ENCODE peak calls at places on chromosomes 7 and 10, in six cellular contexts. M, S, R, L, T and C are unnamed samples.

GRCh38 chr10:98892523-98892922 is 343.1 kb downstream of the HPSE2 start:
- DNase-seq in S (no peak), L (no peak), R (no peak), M (no peak), T (no peak), C (no peak)

GRCh38 chr7:83648464-83649241 is at the start of gene SEMA3E:
- DNase-seq in R (peak), T (no peak), S (peak), M (peak), L (no peak), C (peak)

GRCh38 chr10:13997650-13998049 is 333.1 kb downstream of the FRMD4A start:
- DNase-seq in R (no peak), M (no peak), L (no peak), T (no peak), S (no peak), C (no peak)

GRCh38 chr10:54559498-54559897 is 241.5 kb downstream of the PCDH15 start:
- DNase-seq in T (no peak), S (no peak), R (no peak), M (no peak), L (no peak), C (no peak)

GRCh38 chr10:29470355-29470705 is 164.4 kb downstream of the SVIL start:
- DNase-seq in R (peak), M (no peak), L (no peak), T (no peak), S (no peak), C (peak)

GRCh38 chr7:151008143-151008510 is 16.2 kb downstream of the ATG9B start:
- DNase-seq in S (no peak), R (no peak), M (peak), T (no peak), L (no peak), C (no peak)

GRCh38 chr10:105844653-105845052 is 1203.6 kb downstream of the SORCS3 start:
- DNase-seq in L (no peak), T (no peak), R (no peak), M (no peak), S (no peak), C (no peak)

GRCh38 chr7:19294629-19295028 is 149.4 kb upstream of the FERD3L start:
- DNase-seq in M (no peak), R (no peak), L (no peak), T (no peak), S (peak), C (no peak)

GRCh38 chr10:13117842-13118783 is 18.1 kb downstream of the OPTN start:
- DNase-seq in S (no peak), L (no peak), T (no peak), M (no peak), R (no peak), C (no peak)

GRCh38 chr10:61821153-61821552 is 80.3 kb upstream of the ARID5B start:
- DNase-seq in S (no peak), T (no peak), M (no peak), L (no peak), R (no peak), C (no peak)

GRCh38 chr10:82882722-82883121 is 1007.7 kb downstream of the NRG3 start:
- DNase-seq in L (no peak), M (no peak), S (no peak), T (no peak), R (no peak), C (no peak)

GRCh38 chr7:144936314-144936713 is 100.5 kb upstream of the TPK1 start:
- DNase-seq in L (no peak), R (no peak), T (no peak), S (no peak), M (no peak), C (no peak)

GRCh38 chr7:11492307-11492706 is 339.7 kb downstream of the THSD7A start:
- DNase-seq in T (no peak), M (no peak), L (no peak), S (no peak), R (no peak), C (no peak)

GRCh38 chr10:110525349-110526260 is 27.9 kb downstream of the DUSP5 start:
- DNase-seq in S (peak), L (no peak), R (no peak), T (no peak), M (no peak), C (no peak)

GRCh38 chr7:47905071-47905920 is 43.0 kb downstream of the PKD1L1 start:
- DNase-seq in L (no peak), T (no peak), S (peak), M (no peak), R (no peak), C (no peak)

GRCh38 chr10:97481071-97481470 is 17.2 kb downstream of the MMS19 start:
- DNase-seq in M (no peak), S (no peak), R (no peak), L (no peak), T (no peak), C (no peak)

GRCh38 chr10:118501637-118502440 is 93.6 kb downstream of the PRLHR start:
- DNase-seq in M (no peak), L (no peak), T (no peak), S (peak), R (no peak), C (no peak)

GRCh38 chr10:114709966-114710365 is 51.9 kb upstream of the ABLIM1 start:
- DNase-seq in T (no peak), S (peak), L (no peak), R (no peak), M (no peak), C (no peak)

GRCh38 chr10:115720121-115720520 is 552.9 kb downstream of the GFRA1 start:
- DNase-seq in R (no peak), L (no peak), S (no peak), T (no peak), M (no peak), C (no peak)

GRCh38 chr10:123287594-123288247 is 133.5 kb downstream of the BUB3 start:
- DNase-seq in R (no peak), T (no peak), L (no peak), S (no peak), M (no peak), C (no peak)

GRCh38 chr10:21495002-21495685 is 30.3 kb downstream of the SKIDA1 start:
- DNase-seq in T (no peak), L (no peak), M (peak), R (no peak), S (no peak), C (no peak)

GRCh38 chr7:81499262-81500116 is 270.4 kb downstream of the HGF start:
- DNase-seq in L (no peak), R (no peak), S (peak), M (no peak), T (no peak), C (no peak)

GRCh38 chr10:126302831-126303230 is 85.4 kb downstream of the ADAM12 start:
- DNase-seq in T (no peak), R (no peak), M (no peak), L (no peak), S (no peak), C (no peak)

GRCh38 chr10:37067576-37067975 is 57.8 kb upstream of the ANKRD30A start:
- DNase-seq in T (no peak), R (no peak), M (no peak), L (no peak), S (no peak), C (no peak)

GRCh38 chr7:43585521-43585920 is 2.6 kb downstream of the STK17A start:
- DNase-seq in L (no peak), M (no peak), S (peak), T (no peak), R (no peak), C (no peak)

GRCh38 chr10:132886211-132887099 is 55.9 kb downstream of the CFAP46 start:
- DNase-seq in L (peak), S (no peak), M (no peak), T (peak), R (peak), C (no peak)

GRCh38 chr7:154503962-154504550 is 451.9 kb downstream of the DPP6 start:
- DNase-seq in T (no peak), M (no peak), L (no peak), R (no peak), S (peak), C (no peak)

GRCh38 chr7:44072364-44073231 is 7.2 kb upstream of the PGAM2 start:
- DNase-seq in M (peak), S (peak), T (peak), L (peak), R (peak), C (peak)

GRCh38 chr7:130822642-130823041 is 88.6 kb upstream of the KLF14 start:
- DNase-seq in T (no peak), R (no peak), S (peak), L (no peak), M (no peak), C (no peak)

GRCh38 chr10:74932648-74933047 is 106.2 kb downstream of the KAT6B start:
- DNase-seq in M (no peak), L (no peak), S (peak), T (no peak), R (no peak), C (no peak)

DNA sequence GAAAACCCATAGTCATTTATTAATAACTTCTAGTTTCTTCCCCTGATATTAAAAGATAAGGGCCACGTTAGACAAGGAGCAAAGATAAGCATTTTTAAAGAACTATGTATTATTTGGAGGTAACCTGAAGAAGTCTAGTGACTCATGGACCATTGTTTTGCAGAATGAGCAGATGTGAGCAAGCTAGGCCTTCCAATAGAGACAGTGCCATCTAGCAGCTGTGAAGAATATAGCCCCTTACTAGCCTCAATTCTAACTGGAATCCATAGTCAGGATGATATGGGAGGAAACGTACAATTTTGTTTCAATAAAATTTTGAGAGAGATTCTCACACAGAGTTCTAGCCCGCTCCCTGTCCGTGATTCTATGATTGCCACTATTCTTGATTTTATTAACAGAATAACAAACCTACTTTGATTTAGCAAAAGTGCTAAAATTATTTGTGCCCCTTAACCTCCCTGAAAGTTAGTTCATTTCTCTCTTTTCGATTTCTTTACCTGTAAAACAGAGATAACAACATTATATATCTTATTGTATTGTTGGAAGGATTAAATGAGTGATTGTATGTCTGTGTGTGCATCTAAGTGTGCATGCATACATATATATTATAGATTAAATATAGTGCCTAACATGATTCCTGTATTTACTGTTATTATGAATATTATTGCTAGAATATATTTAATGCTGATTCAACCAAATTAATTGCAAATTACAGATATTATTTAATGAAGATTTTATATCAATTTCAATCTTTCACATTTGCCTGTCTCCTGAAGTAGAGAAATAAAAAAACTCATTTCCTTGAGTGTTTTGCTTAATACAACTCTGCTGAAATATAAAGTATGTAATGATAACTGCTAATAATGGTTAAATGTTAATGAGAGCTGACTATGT is 22.7 kb downstream of the FAM237B start:
- DNase-seq in R (no peak), S (peak), M (no peak), T (no peak), L (no peak), C (no peak)
- TF ChIP-seq CTCF in R (no peak), S (peak), M (peak), T (no peak), L (peak), C (peak)

GRCh38 chr7:101399759-101400158 is 37.1 kb downstream of the COL26A1 start:
- DNase-seq in S (peak), M (no peak), T (no peak), L (no peak), R (no peak), C (no peak)

GRCh38 chr7:101397243-101397642 is 34.6 kb downstream of the COL26A1 start:
- DNase-seq in L (no peak), T (no peak), M (no peak), S (no peak), R (no peak), C (no peak)

GRCh38 chr7:101398631-101399289 is 36.1 kb downstream of the COL26A1 start:
- DNase-seq in L (no peak), T (no peak), R (no peak), M (no peak), S (no peak), C (no peak)

GRCh38 chr7:101395376-101395775 is 32.7 kb downstream of the COL26A1 start:
- DNase-seq in S (no peak), R (no peak), L (no peak), M (no peak), T (no peak), C (no peak)

DNA sequence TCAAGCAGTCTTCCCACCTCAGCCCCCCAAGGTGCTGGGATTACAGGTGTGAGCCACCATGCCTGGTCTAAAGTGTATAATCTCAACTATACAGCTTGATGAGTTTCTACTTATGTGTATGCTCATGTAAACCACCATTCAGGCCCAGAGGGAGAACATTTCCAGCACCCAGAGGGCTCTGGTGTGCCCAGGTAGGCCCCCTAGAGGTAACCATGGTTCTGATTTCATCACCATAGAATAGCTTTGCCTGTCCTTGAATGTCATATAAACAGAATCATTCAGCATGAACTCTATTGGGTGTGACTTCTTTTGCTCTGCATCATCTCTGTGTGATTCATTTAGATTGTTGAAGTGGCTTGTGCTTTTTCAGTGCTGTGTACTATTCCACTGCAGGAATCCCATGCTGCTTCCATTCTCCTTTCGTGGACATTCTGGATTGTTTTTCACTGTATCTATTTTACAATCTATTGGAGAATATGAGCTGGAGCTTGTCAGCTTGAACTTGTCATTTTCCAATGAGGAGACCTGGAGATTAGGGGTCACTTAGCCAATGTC is 35.2 kb downstream of the COL26A1 start:
- DNase-seq in M (no peak), L (no peak), R (no peak), S (no peak), T (no peak), C (no peak)
- TF ChIP-seq CTCF in M (no peak), L (no peak), R (no peak), S (no peak), T (no peak), C (no peak)

DNA sequence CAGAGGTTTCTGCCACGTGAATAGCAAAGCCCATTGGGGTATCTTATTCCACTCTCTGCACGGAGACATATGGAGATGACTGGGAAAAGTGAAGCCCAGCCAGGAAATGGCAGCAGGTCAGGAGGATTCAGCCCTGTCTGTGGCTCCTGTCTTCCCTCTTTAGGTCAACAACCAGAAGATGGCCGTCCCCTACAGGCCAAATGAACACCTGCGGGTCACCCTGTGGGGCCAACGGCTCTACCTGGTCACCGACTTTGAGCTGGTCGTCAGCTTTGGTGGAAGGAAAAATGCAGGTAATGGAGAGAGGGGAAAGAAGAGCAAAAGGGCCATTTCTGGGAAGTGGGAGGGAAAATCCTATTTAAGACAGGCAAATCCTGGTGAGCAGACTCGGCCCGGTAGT is 38.3 kb downstream of the EPHB4 start:
- DNase-seq in M (no peak), S (no peak), R (peak), L (no peak), T (no peak), C (no peak)
- TF ChIP-seq CTCF in M (no peak), S (no peak), R (no peak), L (no peak), T (no peak), C (peak)

GRCh38 chr7:127791790-127792189 is 139.8 kb downstream of the SND1 start:
- DNase-seq in S (peak), M (no peak), T (no peak), L (no peak), R (no peak), C (no peak)

GRCh38 chr7:127794551-127794950 is 142.6 kb downstream of the SND1 start:
- DNase-seq in R (no peak), M (no peak), S (no peak), L (no peak), T (no peak), C (no peak)

GRCh38 chr7:127794135-127794534 is 142.1 kb downstream of the SND1 start:
- DNase-seq in T (no peak), S (no peak), L (no peak), M (no peak), R (no peak), C (no peak)

GRCh38 chr7:127793582-127793981 is 141.6 kb downstream of the SND1 start:
- DNase-seq in M (no peak), R (no peak), L (no peak), T (no peak), S (no peak), C (no peak)

DNA sequence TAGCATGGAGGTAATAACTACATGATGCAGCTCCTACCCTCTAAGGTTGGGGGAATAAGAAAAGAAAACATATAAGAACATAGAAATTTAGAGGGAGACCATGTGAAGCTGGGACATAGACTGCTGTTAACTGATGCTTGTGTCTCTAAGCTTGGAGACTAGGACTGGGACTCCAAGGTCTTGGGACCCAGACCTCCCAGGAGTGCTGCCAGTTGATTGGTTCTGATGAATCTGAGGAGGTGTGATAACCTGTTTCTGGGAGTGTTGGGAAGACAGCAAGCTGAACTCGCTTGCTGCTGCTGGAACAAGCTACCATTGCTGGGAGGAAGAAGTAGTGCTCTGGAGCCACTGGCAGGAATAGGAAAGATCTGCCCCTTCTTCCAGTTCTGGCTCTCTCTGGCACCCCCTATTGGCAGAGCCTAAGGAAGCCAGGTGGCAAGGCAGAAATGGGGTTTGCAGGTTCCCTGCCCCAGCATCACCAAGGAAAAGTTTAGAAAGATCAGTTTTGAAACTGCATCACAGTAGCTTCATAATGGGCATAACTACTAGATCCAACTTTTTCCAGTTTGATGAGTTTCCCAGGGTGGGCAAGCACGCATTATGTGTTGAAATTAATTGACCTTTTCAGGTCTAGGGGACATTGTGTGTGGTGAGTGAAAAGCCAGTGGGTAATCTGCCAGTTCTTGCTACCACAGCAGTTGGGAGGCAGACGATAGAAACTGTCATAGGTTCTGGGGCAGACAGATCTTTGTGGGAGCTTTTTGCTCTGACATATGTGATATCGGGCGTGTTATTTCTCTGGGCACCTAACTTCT is 140.7 kb downstream of the SND1 start:
- DNase-seq in L (no peak), R (peak), T (no peak), M (no peak), S (no peak), C (peak)
- TF ChIP-seq CTCF in L (no peak), R (peak), T (no peak), M (peak), S (peak), C (peak)

GRCh38 chr10:79242620-79243152 is 104.6 kb upstream of the PPIF start:
- DNase-seq in R (peak), M (peak), S (peak), T (no peak), L (peak), C (peak)

GRCh38 chr10:79241990-79242619 is 105.2 kb upstream of the PPIF start:
- DNase-seq in L (peak), S (peak), R (peak), T (no peak), M (peak), C (peak)

GRCh38 chr10:79244068-79244442 is 103.2 kb upstream of the PPIF start:
- DNase-seq in T (no peak), L (no peak), M (no peak), R (no peak), S (no peak), C (no peak)

GRCh38 chr10:79244841-79245504 is 102.3 kb upstream of the PPIF start:
- DNase-seq in S (peak), L (no peak), R (no peak), M (no peak), T (no peak), C (no peak)

GRCh38 chr10:79243211-79244067 is 103.8 kb upstream of the PPIF start:
- DNase-seq in S (no peak), T (no peak), M (peak), L (peak), R (peak), C (peak)
- TF ChIP-seq CTCF in S (no peak), T (no peak), M (no peak), L (no peak), R (no peak), C (no peak)